ENCODE peak calls at places on chromosome 1, in seven cellular contexts. One of them, this sample, is unnamed.

GRCh38 chr1:93878501-93878888 is 511 bp downstream of the DNTTIP2 start:
- DNase-seq in stomach: peak
- DNase-seq in heart right ventricle: peak
- DNase-seq in astrocyte: peak
- DNase-seq in cardiac muscle cell: peak
- DNase-seq in tibial artery: no peak
- DNase-seq in body of pancreas: peak
- DNase-seq in this sample: no peak

GRCh38 chr1:26010800-26011199 is 10.8 kb upstream of the EXTL1 start:
- DNase-seq in stomach: no peak
- DNase-seq in heart right ventricle: no peak
- DNase-seq in tibial artery: no peak
- DNase-seq in cardiac muscle cell: no peak
- DNase-seq in astrocyte: no peak
- DNase-seq in body of pancreas: no peak
- DNase-seq in this sample: no peak

GRCh38 chr1:227428803-227429202 is 110.5 kb upstream of the CDC42BPA start:
- DNase-seq in cardiac muscle cell: peak
- DNase-seq in heart right ventricle: peak
- DNase-seq in astrocyte: peak
- DNase-seq in stomach: peak
- DNase-seq in tibial artery: no peak
- DNase-seq in body of pancreas: peak
- DNase-seq in this sample: no peak

GRCh38 chr1:244349581-244350001 is 102.1 kb downstream of the ADSS2 start:
- DNase-seq in cardiac muscle cell: peak
- DNase-seq in body of pancreas: no peak
- DNase-seq in heart right ventricle: no peak
- DNase-seq in astrocyte: peak
- DNase-seq in tibial artery: no peak
- DNase-seq in stomach: no peak
- DNase-seq in this sample: no peak

GRCh38 chr1:177010246-177010825 is 154.2 kb downstream of the ASTN1 start:
- DNase-seq in tibial artery: no peak
- DNase-seq in cardiac muscle cell: no peak
- DNase-seq in heart right ventricle: no peak
- DNase-seq in body of pancreas: no peak
- DNase-seq in astrocyte: no peak
- DNase-seq in stomach: no peak
- DNase-seq in this sample: no peak

GRCh38 chr1:113390871-113391642 is 742 bp downstream of the MAGI3 start:
- DNase-seq in astrocyte: no peak
- DNase-seq in stomach: peak
- DNase-seq in tibial artery: peak
- DNase-seq in heart right ventricle: peak
- DNase-seq in cardiac muscle cell: peak
- DNase-seq in body of pancreas: peak
- DNase-seq in this sample: peak

GRCh38 chr1:58849556-58849955 is 65.7 kb upstream of the JUN start:
- DNase-seq in tibial artery: no peak
- DNase-seq in cardiac muscle cell: no peak
- DNase-seq in heart right ventricle: no peak
- DNase-seq in body of pancreas: no peak
- DNase-seq in astrocyte: no peak
- DNase-seq in stomach: no peak
- DNase-seq in this sample: no peak

GRCh38 chr1:94783342-94784264 is 36.6 kb upstream of the SLC44A3 start:
- DNase-seq in body of pancreas: peak
- DNase-seq in stomach: peak
- DNase-seq in astrocyte: peak
- DNase-seq in cardiac muscle cell: peak
- DNase-seq in tibial artery: peak
- DNase-seq in heart right ventricle: peak
- DNase-seq in this sample: no peak

GRCh38 chr1:8408151-8408839 is 90.4 kb downstream of the SLC45A1 start:
- DNase-seq in body of pancreas: peak
- DNase-seq in stomach: peak
- DNase-seq in astrocyte: peak
- DNase-seq in cardiac muscle cell: peak
- DNase-seq in tibial artery: peak
- DNase-seq in heart right ventricle: peak
- DNase-seq in this sample: no peak

GRCh38 chr1:35925741-35926140 is 5.2 kb upstream of the AGO3 start:
- DNase-seq in stomach: no peak
- DNase-seq in body of pancreas: peak
- DNase-seq in tibial artery: no peak
- DNase-seq in astrocyte: peak
- DNase-seq in cardiac muscle cell: peak
- DNase-seq in heart right ventricle: peak
- DNase-seq in this sample: no peak

GRCh38 chr1:227748496-227749182 is 13.4 kb downstream of the SNAP47 start:
- DNase-seq in astrocyte: no peak
- DNase-seq in tibial artery: no peak
- DNase-seq in heart right ventricle: peak
- DNase-seq in cardiac muscle cell: peak
- DNase-seq in body of pancreas: no peak
- DNase-seq in stomach: no peak
- DNase-seq in this sample: no peak

GRCh38 chr1:61133048-61134019 is 51.0 kb downstream of the NFIA start:
- DNase-seq in cardiac muscle cell: no peak
- DNase-seq in astrocyte: no peak
- DNase-seq in heart right ventricle: no peak
- DNase-seq in stomach: no peak
- DNase-seq in tibial artery: no peak
- DNase-seq in body of pancreas: no peak
- DNase-seq in this sample: no peak

GRCh38 chr1:26412180-26412840 is 1.7 kb downstream of the LIN28A start:
- DNase-seq in cardiac muscle cell: no peak
- DNase-seq in stomach: no peak
- DNase-seq in astrocyte: no peak
- DNase-seq in body of pancreas: no peak
- DNase-seq in tibial artery: no peak
- DNase-seq in heart right ventricle: no peak
- DNase-seq in this sample: no peak

GRCh38 chr1:158117854-158118691 is 62.6 kb upstream of the CD1D start:
- DNase-seq in stomach: peak
- DNase-seq in tibial artery: peak
- DNase-seq in body of pancreas: peak
- DNase-seq in cardiac muscle cell: peak
- DNase-seq in heart right ventricle: peak
- DNase-seq in astrocyte: no peak
- DNase-seq in this sample: no peak

GRCh38 chr1:116262207-116262994 is 110.6 kb upstream of the ATP1A1 start:
- DNase-seq in cardiac muscle cell: no peak
- DNase-seq in tibial artery: no peak
- DNase-seq in heart right ventricle: no peak
- DNase-seq in astrocyte: no peak
- DNase-seq in stomach: no peak
- DNase-seq in body of pancreas: no peak
- DNase-seq in this sample: no peak

GRCh38 chr1:186903374-186904129 is 74.8 kb downstream of the PLA2G4A start:
- DNase-seq in heart right ventricle: no peak
- DNase-seq in body of pancreas: no peak
- DNase-seq in tibial artery: no peak
- DNase-seq in cardiac muscle cell: no peak
- DNase-seq in stomach: no peak
- DNase-seq in astrocyte: no peak
- DNase-seq in this sample: no peak

GRCh38 chr1:153509729-153510354 is 25.9 kb downstream of the S100A6 start:
- DNase-seq in tibial artery: no peak
- DNase-seq in astrocyte: no peak
- DNase-seq in heart right ventricle: no peak
- DNase-seq in stomach: peak
- DNase-seq in cardiac muscle cell: no peak
- DNase-seq in body of pancreas: peak
- DNase-seq in this sample: no peak

GRCh38 chr1:108000620-108001105 is 35.7 kb upstream of the VAV3 start:
- DNase-seq in stomach: peak
- DNase-seq in astrocyte: peak
- DNase-seq in tibial artery: no peak
- DNase-seq in heart right ventricle: peak
- DNase-seq in cardiac muscle cell: peak
- DNase-seq in body of pancreas: peak
- DNase-seq in this sample: no peak

GRCh38 chr1:236143104-236143948 is 987 bp downstream of the GPR137B start:
- DNase-seq in heart right ventricle: no peak
- DNase-seq in stomach: no peak
- DNase-seq in cardiac muscle cell: peak
- DNase-seq in body of pancreas: no peak
- DNase-seq in tibial artery: no peak
- DNase-seq in astrocyte: peak
- DNase-seq in this sample: no peak

GRCh38 chr1:59178339-59178744 is 118.6 kb upstream of the FGGY start:
- DNase-seq in tibial artery: peak
- DNase-seq in body of pancreas: peak
- DNase-seq in cardiac muscle cell: no peak
- DNase-seq in astrocyte: peak
- DNase-seq in stomach: no peak
- DNase-seq in heart right ventricle: peak
- DNase-seq in this sample: no peak

GRCh38 chr1:165644064-165644735 is 13.2 kb downstream of the MGST3 start:
- DNase-seq in body of pancreas: no peak
- DNase-seq in heart right ventricle: no peak
- DNase-seq in astrocyte: no peak
- DNase-seq in cardiac muscle cell: no peak
- DNase-seq in tibial artery: no peak
- DNase-seq in stomach: no peak
- DNase-seq in this sample: no peak

GRCh38 chr1:234957330-234958065 is 171.1 kb downstream of the TOMM20 start:
- DNase-seq in heart right ventricle: no peak
- DNase-seq in cardiac muscle cell: peak
- DNase-seq in astrocyte: peak
- DNase-seq in stomach: peak
- DNase-seq in body of pancreas: peak
- DNase-seq in tibial artery: no peak
- DNase-seq in this sample: no peak

GRCh38 chr1:98700228-98700627 is 38.7 kb downstream of the SNX7 start:
- DNase-seq in heart right ventricle: no peak
- DNase-seq in tibial artery: no peak
- DNase-seq in astrocyte: peak
- DNase-seq in cardiac muscle cell: no peak
- DNase-seq in stomach: no peak
- DNase-seq in body of pancreas: no peak
- DNase-seq in this sample: no peak

GRCh38 chr1:18606443-18607288 is 24.0 kb upstream of the PAX7 start:
- DNase-seq in tibial artery: no peak
- DNase-seq in astrocyte: no peak
- DNase-seq in stomach: no peak
- DNase-seq in heart right ventricle: no peak
- DNase-seq in cardiac muscle cell: no peak
- DNase-seq in body of pancreas: no peak
- DNase-seq in this sample: no peak

GRCh38 chr1:110069302-110070281 is 880 bp downstream of the ALX3 start:
- DNase-seq in stomach: no peak
- DNase-seq in astrocyte: no peak
- DNase-seq in body of pancreas: no peak
- DNase-seq in tibial artery: no peak
- DNase-seq in heart right ventricle: no peak
- DNase-seq in cardiac muscle cell: no peak
- DNase-seq in this sample: no peak

GRCh38 chr1:78884685-78885452 is 121.7 kb downstream of the ADGRL4 start:
- DNase-seq in cardiac muscle cell: peak
- DNase-seq in tibial artery: no peak
- DNase-seq in astrocyte: peak
- DNase-seq in body of pancreas: no peak
- DNase-seq in stomach: no peak
- DNase-seq in heart right ventricle: no peak
- DNase-seq in this sample: no peak

GRCh38 chr1:2065699-2066098 is 15.5 kb downstream of the PRKCZ start:
- DNase-seq in tibial artery: no peak
- DNase-seq in astrocyte: no peak
- DNase-seq in body of pancreas: no peak
- DNase-seq in cardiac muscle cell: no peak
- DNase-seq in stomach: no peak
- DNase-seq in heart right ventricle: no peak
- DNase-seq in this sample: no peak
- TF ChIP-seq CTCF in tibial artery: no peak
- TF ChIP-seq CTCF in astrocyte: no peak
- TF ChIP-seq CTCF in body of pancreas: no peak
- TF ChIP-seq CTCF in cardiac muscle cell: no peak
- TF ChIP-seq CTCF in stomach: no peak
- TF ChIP-seq CTCF in heart right ventricle: no peak
- TF ChIP-seq CTCF in this sample: no peak

GRCh38 chr1:215529111-215529510 is 38.0 kb upstream of the KCTD3 start:
- DNase-seq in heart right ventricle: no peak
- DNase-seq in astrocyte: no peak
- DNase-seq in body of pancreas: no peak
- DNase-seq in stomach: no peak
- DNase-seq in tibial artery: no peak
- DNase-seq in cardiac muscle cell: no peak
- DNase-seq in this sample: no peak
- H3K4me3 ChIP-seq in heart right ventricle: no peak
- H3K4me3 ChIP-seq in astrocyte: no peak
- H3K4me3 ChIP-seq in body of pancreas: no peak
- H3K4me3 ChIP-seq in stomach: no peak
- H3K4me3 ChIP-seq in tibial artery: no peak
- H3K4me3 ChIP-seq in cardiac muscle cell: no peak
- H3K4me3 ChIP-seq in this sample: no peak

GRCh38 chr1:111887385-111887784 is 102.1 kb downstream of the KCND3 start:
- DNase-seq in astrocyte: no peak
- DNase-seq in cardiac muscle cell: no peak
- DNase-seq in heart right ventricle: no peak
- DNase-seq in tibial artery: no peak
- DNase-seq in stomach: no peak
- DNase-seq in body of pancreas: no peak
- DNase-seq in this sample: no peak
- H3K27ac ChIP-seq in astrocyte: no peak
- H3K27ac ChIP-seq in cardiac muscle cell: no peak
- H3K27ac ChIP-seq in heart right ventricle: no peak
- H3K27ac ChIP-seq in tibial artery: no peak
- H3K27ac ChIP-seq in stomach: no peak
- H3K27ac ChIP-seq in body of pancreas: no peak
- H3K27ac ChIP-seq in this sample: no peak

GRCh38 chr1:46017876-46018503 is 114.4 kb downstream of the PIK3R3 start:
- DNase-seq in heart right ventricle: no peak
- DNase-seq in body of pancreas: no peak
- DNase-seq in stomach: no peak
- DNase-seq in tibial artery: no peak
- DNase-seq in astrocyte: no peak
- DNase-seq in cardiac muscle cell: no peak
- DNase-seq in this sample: no peak

GRCh38 chr1:46010611-46011010 is 121.8 kb downstream of the PIK3R3 start:
- DNase-seq in cardiac muscle cell: no peak
- DNase-seq in heart right ventricle: no peak
- DNase-seq in stomach: no peak
- DNase-seq in body of pancreas: no peak
- DNase-seq in astrocyte: no peak
- DNase-seq in tibial artery: no peak
- DNase-seq in this sample: no peak

GRCh38 chr1:46011121-46011695 is 121.2 kb downstream of the PIK3R3 start:
- DNase-seq in tibial artery: no peak
- DNase-seq in heart right ventricle: no peak
- DNase-seq in stomach: no peak
- DNase-seq in body of pancreas: no peak
- DNase-seq in cardiac muscle cell: no peak
- DNase-seq in astrocyte: no peak
- DNase-seq in this sample: no peak

GRCh38 chr1:46008585-46008984 is 123.8 kb downstream of the PIK3R3 start:
- DNase-seq in astrocyte: no peak
- DNase-seq in body of pancreas: no peak
- DNase-seq in stomach: no peak
- DNase-seq in cardiac muscle cell: no peak
- DNase-seq in heart right ventricle: no peak
- DNase-seq in tibial artery: no peak
- DNase-seq in this sample: no peak

GRCh38 chr1:46013566-46013965 is 118.9 kb downstream of the PIK3R3 start:
- DNase-seq in tibial artery: no peak
- DNase-seq in astrocyte: no peak
- DNase-seq in heart right ventricle: no peak
- DNase-seq in body of pancreas: no peak
- DNase-seq in cardiac muscle cell: no peak
- DNase-seq in stomach: no peak
- DNase-seq in this sample: no peak
- TF ChIP-seq CTCF in tibial artery: no peak
- TF ChIP-seq CTCF in astrocyte: no peak
- TF ChIP-seq CTCF in heart right ventricle: no peak
- TF ChIP-seq CTCF in body of pancreas: no peak
- TF ChIP-seq CTCF in cardiac muscle cell: no peak
- TF ChIP-seq CTCF in stomach: no peak
- TF ChIP-seq CTCF in this sample: no peak

This sample was measured in esophagus squamous epithelium.